ENCODE peak calls at places on chromosomes 6 and 20, in ten cellular contexts. F is fibroblast of mammary gland, B is GM12878, A is pancreas, H is heart right ventricle, P is prostate gland, D is right lobe of liver, X is cardiac muscle cell, K is heart left ventricle, E is upper lobe of left lung. W is an unnamed sample.

GRCh38 chr6:30568245-30568644 is 3.0 kb upstream of the ABCF1 start:
- DNase-seq in F (no peak), B (no peak), A (no peak), H (no peak), P (no peak), D (no peak), X (no peak), K (no peak), E (no peak), W (no peak)

GRCh38 chr20:10524643-10525042 is 89.5 kb downstream of the SLX4IP start:
- DNase-seq in F (peak; percentile 75), B (no peak), A (no peak), H (no peak), P (no peak), D (no peak), X (no peak), K (no peak), E (no peak), W (no peak)

GRCh38 chr6:145036848-145037567 is 698.3 kb downstream of the EPM2A start:
- DNase-seq in F (peak; percentile 38), B (no peak), A (no peak), H (no peak), P (no peak), D (no peak), X (no peak), K (no peak), E (no peak), W (no peak)

GRCh38 chr6:139881728-139882211 is 507.3 kb upstream of the CITED2 start:
- DNase-seq in F (peak; percentile 55), B (no peak), A (no peak), H (no peak), P (peak; percentile 34), D (no peak), X (peak; percentile 47), K (no peak), E (no peak), W (peak; percentile 81)

GRCh38 chr6:41551086-41551702 is 5.0 kb downstream of the FOXP4 start:
- DNase-seq in F (no peak), B (no peak), A (peak; percentile 55), H (no peak), P (no peak), D (no peak), X (peak; percentile 54), K (no peak), E (no peak), W (no peak)

GRCh38 chr20:5880326-5880725 is 70.0 kb downstream of the TRMT6 start:
- DNase-seq in F (no peak), B (no peak), A (no peak), H (no peak), P (no peak), D (no peak), X (no peak), K (no peak), E (no peak), W (no peak)

GRCh38 chr6:143339223-143339622 is 111.3 kb downstream of the ADAT2 start:
- DNase-seq in F (no peak), B (no peak), A (no peak), H (no peak), P (no peak), D (no peak), X (no peak), K (no peak), E (no peak), W (no peak)

GRCh38 chr6:15508363-15509330 is 154.2 kb downstream of the DTNBP1 start:
- DNase-seq in F (no peak), B (no peak), A (no peak), H (no peak), P (no peak), D (no peak), X (no peak), K (no peak), E (no peak), W (peak; percentile 31)

GRCh38 chr6:111712398-111712797 is 106.7 kb upstream of the TRAF3IP2 start:
- DNase-seq in F (peak; percentile 56), B (no peak), A (no peak), H (peak; percentile 17), P (no peak), D (no peak), X (peak; percentile 47), K (peak; percentile 50), E (no peak), W (no peak)

GRCh38 chr6:79584332-79584731 is 46.8 kb upstream of the SH3BGRL2 start:
- DNase-seq in F (no peak), B (no peak), A (no peak), H (no peak), P (no peak), D (no peak), X (no peak), K (no peak), E (no peak), W (no peak)

DNA sequence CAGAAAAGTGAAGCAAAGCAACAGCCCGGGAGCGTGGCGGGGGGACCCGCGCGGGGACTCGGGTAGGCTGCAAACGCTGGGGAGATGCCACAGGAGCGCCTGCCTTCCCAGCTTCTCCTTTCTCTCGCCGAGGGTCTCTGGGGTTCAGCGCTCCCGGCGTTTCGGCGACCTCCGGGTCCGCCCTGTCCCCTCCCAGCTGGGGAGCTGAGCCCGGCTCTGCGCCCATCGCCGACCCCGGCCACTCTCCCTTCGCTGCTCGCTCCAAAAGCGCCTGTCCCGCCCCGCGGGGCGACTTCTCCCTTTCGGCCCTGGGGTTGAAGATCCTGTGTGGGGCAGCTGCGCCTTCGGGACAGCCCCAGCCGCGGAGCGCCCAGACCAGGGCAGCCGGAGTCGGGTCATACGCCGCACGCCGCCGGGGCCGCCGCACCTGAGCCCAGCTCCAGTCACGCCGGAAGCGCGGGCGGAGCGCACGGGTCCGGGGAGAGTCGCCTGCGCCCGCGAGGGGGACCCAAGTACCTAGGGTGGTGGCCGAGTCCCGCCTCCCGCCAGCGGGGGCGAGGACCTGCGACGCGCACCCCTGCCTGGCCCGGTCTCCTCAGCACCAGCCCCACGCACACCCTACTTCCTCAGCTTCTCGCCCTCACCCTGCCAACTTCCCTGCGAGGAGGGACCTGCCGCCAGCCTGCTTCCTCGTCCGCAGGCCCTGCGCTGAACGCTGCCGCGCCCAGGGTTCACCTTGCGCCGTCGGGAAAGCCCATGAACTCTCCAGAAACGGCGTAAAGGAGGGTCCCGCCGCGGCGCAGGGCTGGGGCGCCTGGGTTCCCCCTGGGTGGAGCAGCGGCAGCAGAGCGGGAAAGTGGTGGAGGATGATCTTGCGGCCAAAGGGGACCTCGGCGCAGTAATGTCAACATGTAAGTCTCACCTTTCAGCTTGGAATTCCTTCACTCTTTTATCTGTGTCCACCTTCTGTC is at the start of gene ADGRG6:
- DNase-seq in F (peak; percentile 7), B (no peak), A (peak; percentile 32), H (peak; percentile 30), P (peak; percentile 39), D (peak; percentile 85), X (peak; percentile 71), K (peak; percentile 24), E (peak; percentile 92), W (peak; percentile 76)
- TF ChIP-seq CTCF in F (no peak), B (no peak), A (no peak), H (no peak), P (peak; percentile 47), D (peak; percentile 24), X (peak; percentile 5), K (no peak), E (peak; percentile 35), W (no peak)

DNA sequence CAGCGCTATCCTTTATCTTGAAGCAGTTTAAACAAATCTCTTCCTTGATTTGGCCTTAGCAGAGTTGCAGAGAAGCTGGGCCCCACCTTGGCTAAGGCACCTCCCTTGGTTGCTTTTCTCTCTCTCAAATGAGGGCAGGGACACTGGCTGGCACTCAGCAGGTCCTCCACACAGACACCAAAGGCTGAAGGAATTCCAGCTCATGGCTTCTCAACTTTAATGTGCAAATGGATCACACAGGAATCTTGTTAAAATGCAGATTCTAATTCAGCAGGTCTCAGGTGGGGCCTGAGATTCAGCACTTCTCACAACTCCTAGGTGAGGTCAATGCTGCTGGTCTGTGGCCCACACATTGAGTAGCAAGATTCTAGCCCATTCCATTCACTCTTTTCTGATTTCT is 25.7 kb downstream of the RIMS4 start:
- DNase-seq in F (no peak), B (no peak), A (no peak), H (no peak), P (no peak), D (no peak), X (no peak), K (no peak), E (no peak), W (no peak)
- H3K4me3 ChIP-seq in F (no peak overlapping the region), B (no peak overlapping the region), A (no peak overlapping the region), H (no peak overlapping the region), P (no peak overlapping the region), D (no peak overlapping the region), X (no peak overlapping the region), K (no peak overlapping the region), E (no peak overlapping the region), W (no peak overlapping the region)

GRCh38 chr6:16712931-16713484 is 48.3 kb downstream of the ATXN1 start:
- DNase-seq in F (peak; percentile 96), B (no peak), A (no peak), H (no peak), P (peak; percentile 21), D (no peak), X (no peak), K (no peak), E (no peak), W (peak; percentile 44)
- TF ChIP-seq CTCF in F (peak; percentile 48), B (peak; percentile 56), A (no peak), H (no peak), P (peak; percentile 13), D (peak; percentile 16), X (peak; percentile 55), K (no peak), E (peak; percentile 36), W (no peak)

DNA sequence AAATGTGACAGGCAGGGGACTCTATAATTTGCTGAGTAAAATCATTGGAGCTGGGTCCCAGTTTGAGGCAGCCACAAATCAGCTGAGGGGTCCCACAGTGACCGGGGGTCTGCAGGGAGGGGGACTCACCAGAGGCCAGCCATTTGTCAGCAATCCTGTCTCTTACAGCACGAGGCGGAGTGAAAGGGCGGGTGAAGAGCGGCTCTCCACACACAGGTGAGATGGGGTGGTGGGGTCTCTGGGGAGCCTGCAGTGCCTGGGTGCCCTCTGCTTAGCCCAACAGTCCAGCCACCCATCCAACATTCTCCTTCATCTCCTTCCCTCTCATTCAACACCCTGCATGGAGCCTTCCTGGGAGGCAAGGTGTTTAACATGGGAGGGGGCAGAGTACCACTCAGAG is 728 bp downstream of the TMC2 start:
- DNase-seq in F (no peak), B (no peak), A (no peak), H (no peak), P (no peak), D (no peak), X (no peak), K (no peak), E (no peak), W (no peak)
- H3K4me3 ChIP-seq in F (no peak overlapping the region), B (no peak overlapping the region), A (no peak overlapping the region), H (no peak overlapping the region), P (no peak overlapping the region), D (no peak overlapping the region), X (no peak overlapping the region), K (no peak overlapping the region), E (no peak overlapping the region), W (no peak overlapping the region)

W was measured in mucosa of descending colon.